ENCODE peak calls at places on chromosomes 11 and 22, in ten cellular contexts. One of them, this sample, is unnamed.

GRCh38 chr22:27433585-27434190 is 367.9 kb downstream of the MN1 start:
- DNase-seq in GM06990: no peak
- DNase-seq in sigmoid colon: no peak
- DNase-seq in psoas muscle: no peak
- DNase-seq in CD4-positive, alpha-beta memory T cell: no peak
- DNase-seq in hepatocyte: no peak
- DNase-seq in Caco-2: peak; percentile 58
- DNase-seq in adipocyte: no peak
- DNase-seq in left lung: no peak
- DNase-seq in tibial artery: no peak
- DNase-seq in this sample: no peak

GRCh38 chr11:24155792-24156191 is 341.1 kb upstream of the LUZP2 start:
- DNase-seq in GM06990: no peak
- DNase-seq in sigmoid colon: no peak
- DNase-seq in Caco-2: peak; percentile 40
- DNase-seq in adipocyte: no peak
- DNase-seq in CD4-positive, alpha-beta memory T cell: no peak
- DNase-seq in left lung: no peak
- DNase-seq in psoas muscle: no peak
- DNase-seq in tibial artery: no peak
- DNase-seq in hepatocyte: no peak
- DNase-seq in this sample: peak; percentile 13

GRCh38 chr11:46456676-46457432 is 65.3 kb upstream of the CHRM4 start:
- DNase-seq in psoas muscle: no peak
- DNase-seq in sigmoid colon: no peak
- DNase-seq in tibial artery: no peak
- DNase-seq in Caco-2: no peak
- DNase-seq in GM06990: no peak
- DNase-seq in left lung: no peak
- DNase-seq in CD4-positive, alpha-beta memory T cell: no peak
- DNase-seq in hepatocyte: no peak
- DNase-seq in adipocyte: no peak
- DNase-seq in this sample: no peak

GRCh38 chr22:48670317-48670716 is 1157.4 kb downstream of the BRD1 start:
- DNase-seq in left lung: peak; percentile 58
- DNase-seq in Caco-2: no peak
- DNase-seq in hepatocyte: no peak
- DNase-seq in GM06990: no peak
- DNase-seq in tibial artery: no peak
- DNase-seq in psoas muscle: no peak
- DNase-seq in adipocyte: no peak
- DNase-seq in CD4-positive, alpha-beta memory T cell: no peak
- DNase-seq in sigmoid colon: no peak
- DNase-seq in this sample: no peak

GRCh38 chr11:6646040-6646439 is 9.6 kb downstream of the DCHS1 start:
- DNase-seq in tibial artery: peak; percentile 53
- DNase-seq in hepatocyte: no peak
- DNase-seq in GM06990: peak; percentile 36
- DNase-seq in left lung: peak; percentile 75
- DNase-seq in CD4-positive, alpha-beta memory T cell: no peak
- DNase-seq in psoas muscle: peak; percentile 83
- DNase-seq in adipocyte: peak; percentile 61
- DNase-seq in Caco-2: no peak
- DNase-seq in sigmoid colon: peak; percentile 82
- DNase-seq in this sample: no peak

GRCh38 chr22:45424241-45424731 is 10.8 kb downstream of the RIBC2 start:
- DNase-seq in hepatocyte: no peak
- DNase-seq in tibial artery: peak; percentile 49
- DNase-seq in adipocyte: no peak
- DNase-seq in left lung: peak; percentile 73
- DNase-seq in psoas muscle: no peak
- DNase-seq in CD4-positive, alpha-beta memory T cell: no peak
- DNase-seq in sigmoid colon: no peak
- DNase-seq in Caco-2: no peak
- DNase-seq in GM06990: no peak
- DNase-seq in this sample: peak; percentile 39

GRCh38 chr11:6433998-6434650 is 6.7 kb downstream of the HPX start:
- DNase-seq in psoas muscle: no peak
- DNase-seq in tibial artery: no peak
- DNase-seq in sigmoid colon: no peak
- DNase-seq in Caco-2: no peak
- DNase-seq in adipocyte: no peak
- DNase-seq in GM06990: no peak
- DNase-seq in left lung: no peak
- DNase-seq in hepatocyte: no peak
- DNase-seq in CD4-positive, alpha-beta memory T cell: no peak
- DNase-seq in this sample: no peak

GRCh38 chr11:15795378-15795777 is 561.0 kb downstream of the SOX6 start:
- DNase-seq in hepatocyte: no peak
- DNase-seq in left lung: no peak
- DNase-seq in sigmoid colon: no peak
- DNase-seq in Caco-2: no peak
- DNase-seq in psoas muscle: no peak
- DNase-seq in tibial artery: no peak
- DNase-seq in CD4-positive, alpha-beta memory T cell: no peak
- DNase-seq in adipocyte: no peak
- DNase-seq in GM06990: no peak
- DNase-seq in this sample: no peak

GRCh38 chr22:24446291-24446611 is 18.9 kb downstream of the ADORA2A start:
- DNase-seq in left lung: no peak
- DNase-seq in adipocyte: no peak
- DNase-seq in CD4-positive, alpha-beta memory T cell: no peak
- DNase-seq in sigmoid colon: no peak
- DNase-seq in hepatocyte: no peak
- DNase-seq in tibial artery: no peak
- DNase-seq in psoas muscle: no peak
- DNase-seq in GM06990: no peak
- DNase-seq in Caco-2: no peak
- DNase-seq in this sample: no peak

GRCh38 chr11:70528046-70528793 is 129.9 kb downstream of the CTTN start:
- DNase-seq in psoas muscle: no peak
- DNase-seq in CD4-positive, alpha-beta memory T cell: no peak
- DNase-seq in hepatocyte: no peak
- DNase-seq in adipocyte: no peak
- DNase-seq in Caco-2: peak; percentile 36
- DNase-seq in GM06990: no peak
- DNase-seq in sigmoid colon: no peak
- DNase-seq in left lung: peak; percentile 73
- DNase-seq in tibial artery: no peak
- DNase-seq in this sample: no peak

GRCh38 chr11:45661417-45662055 is 3.9 kb downstream of the CHST1 start:
- DNase-seq in adipocyte: no peak
- DNase-seq in left lung: no peak
- DNase-seq in GM06990: no peak
- DNase-seq in tibial artery: no peak
- DNase-seq in Caco-2: no peak
- DNase-seq in CD4-positive, alpha-beta memory T cell: no peak
- DNase-seq in hepatocyte: no peak
- DNase-seq in psoas muscle: no peak
- DNase-seq in sigmoid colon: peak; percentile 45
- DNase-seq in this sample: no peak

DNA sequence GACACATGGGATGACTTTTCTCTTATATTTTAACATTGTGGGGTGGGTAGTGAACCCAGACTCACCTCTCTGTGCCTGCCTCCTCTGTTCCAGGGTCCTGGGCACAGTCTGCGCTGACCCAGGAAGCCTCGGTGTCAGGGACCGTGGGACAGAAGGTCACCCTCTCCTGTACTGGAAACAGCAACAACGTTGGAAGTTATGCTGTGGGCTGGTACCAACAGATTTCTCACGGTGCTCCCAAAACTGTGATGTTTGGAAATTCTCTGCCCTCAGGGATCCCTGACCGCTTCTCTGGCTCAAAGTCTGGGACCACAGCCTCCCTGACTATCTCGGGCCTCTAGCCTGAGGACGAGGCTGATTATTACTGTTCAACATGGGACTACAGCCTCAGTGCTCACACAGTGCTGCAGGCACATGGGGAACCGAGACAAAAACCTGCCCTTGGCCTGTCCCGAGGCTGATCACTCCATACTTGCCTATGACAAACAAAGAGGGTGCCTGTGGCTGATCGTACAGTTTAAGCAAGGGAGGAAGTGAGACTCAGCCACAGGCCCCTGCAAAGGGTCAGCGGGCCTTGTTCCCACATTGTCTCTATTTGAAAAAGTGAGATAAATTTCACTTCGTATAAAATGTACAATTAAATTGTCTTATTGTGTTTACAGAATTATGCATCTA is 43.7 kb upstream of the TOP3B start:
- DNase-seq in Caco-2: no peak
- DNase-seq in CD4-positive, alpha-beta memory T cell: no peak
- DNase-seq in adipocyte: no peak
- DNase-seq in sigmoid colon: no peak
- DNase-seq in tibial artery: no peak
- DNase-seq in left lung: no peak
- DNase-seq in psoas muscle: no peak
- DNase-seq in GM06990: peak; percentile 68
- DNase-seq in hepatocyte: no peak
- DNase-seq in this sample: no peak
- H3K27me3 ChIP-seq in Caco-2: no peaks in the 10 kb centered on the region
- H3K27me3 ChIP-seq in CD4-positive, alpha-beta memory T cell: no peaks in the 10 kb centered on the region
- H3K27me3 ChIP-seq in adipocyte: no peaks in the 10 kb centered on the region
- H3K27me3 ChIP-seq in sigmoid colon: no peaks in the 10 kb centered on the region
- H3K27me3 ChIP-seq in tibial artery: no peaks in the 10 kb centered on the region
- H3K27me3 ChIP-seq in left lung: no peaks in the 10 kb centered on the region
- H3K27me3 ChIP-seq in psoas muscle: peaks cover 4% of the 10 kb centered on the region
- H3K27me3 ChIP-seq in GM06990: no peaks in the 10 kb centered on the region
- H3K27me3 ChIP-seq in hepatocyte: no peaks in the 10 kb centered on the region
- H3K27me3 ChIP-seq in this sample: peaks cover 2% of the 10 kb centered on the region

DNA sequence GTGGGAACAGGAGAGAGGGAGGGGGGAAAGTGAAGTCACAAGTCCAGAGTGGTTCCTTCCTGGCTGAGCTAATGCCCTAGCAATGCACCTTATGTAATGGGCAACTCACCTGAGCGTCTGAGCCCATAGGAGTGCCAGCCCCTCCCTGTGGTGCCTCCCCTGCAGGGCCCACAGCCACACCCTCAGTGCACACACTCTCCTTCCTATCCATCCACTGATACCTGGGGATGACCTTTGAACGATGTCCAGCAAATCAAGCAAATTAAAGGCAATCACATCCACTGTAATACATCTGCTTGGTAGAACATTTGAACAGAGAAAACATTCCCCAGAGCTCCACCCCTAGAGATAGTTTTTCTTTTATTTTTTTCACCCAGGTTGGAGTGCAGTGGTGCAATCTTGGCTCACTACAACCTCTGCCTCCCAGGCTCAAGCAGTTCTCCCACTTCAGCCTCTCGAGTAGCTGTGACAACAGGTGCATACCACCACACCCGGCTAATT is 19.6 kb upstream of the MICAL2 start:
- DNase-seq in Caco-2: peak; percentile 92
- DNase-seq in adipocyte: no peak
- DNase-seq in hepatocyte: peak; percentile 90
- DNase-seq in tibial artery: peak; percentile 11
- DNase-seq in sigmoid colon: no peak
- DNase-seq in left lung: peak; percentile 83
- DNase-seq in CD4-positive, alpha-beta memory T cell: no peak
- DNase-seq in GM06990: no peak
- DNase-seq in psoas muscle: no peak
- DNase-seq in this sample: no peak
- H3K27me3 ChIP-seq in Caco-2: no peaks in the 10 kb centered on the region
- H3K27me3 ChIP-seq in adipocyte: no peaks in the 10 kb centered on the region
- H3K27me3 ChIP-seq in hepatocyte: no peaks in the 10 kb centered on the region
- H3K27me3 ChIP-seq in tibial artery: no peaks in the 10 kb centered on the region
- H3K27me3 ChIP-seq in sigmoid colon: no peaks in the 10 kb centered on the region
- H3K27me3 ChIP-seq in left lung: no peaks in the 10 kb centered on the region
- H3K27me3 ChIP-seq in CD4-positive, alpha-beta memory T cell: no peaks in the 10 kb centered on the region
- H3K27me3 ChIP-seq in GM06990: no peaks in the 10 kb centered on the region
- H3K27me3 ChIP-seq in psoas muscle: no peaks in the 10 kb centered on the region
- H3K27me3 ChIP-seq in this sample: no peaks in the 10 kb centered on the region

GRCh38 chr11:117159892-117160291 is 15.8 kb downstream of the PAFAH1B2 start:
- DNase-seq in adipocyte: no peak
- DNase-seq in GM06990: no peak
- DNase-seq in sigmoid colon: no peak
- DNase-seq in tibial artery: no peak
- DNase-seq in psoas muscle: no peak
- DNase-seq in Caco-2: no peak
- DNase-seq in left lung: no peak
- DNase-seq in hepatocyte: no peak
- DNase-seq in CD4-positive, alpha-beta memory T cell: no peak
- DNase-seq in this sample: no peak

GRCh38 chr11:117152066-117152465 is 8.0 kb downstream of the PAFAH1B2 start:
- DNase-seq in hepatocyte: no peak
- DNase-seq in left lung: no peak
- DNase-seq in Caco-2: no peak
- DNase-seq in GM06990: no peak
- DNase-seq in sigmoid colon: no peak
- DNase-seq in tibial artery: no peak
- DNase-seq in psoas muscle: no peak
- DNase-seq in adipocyte: no peak
- DNase-seq in CD4-positive, alpha-beta memory T cell: no peak
- DNase-seq in this sample: no peak

GRCh38 chr11:117160826-117161225 is 16.7 kb downstream of the PAFAH1B2 start:
- DNase-seq in Caco-2: no peak
- DNase-seq in GM06990: no peak
- DNase-seq in adipocyte: no peak
- DNase-seq in tibial artery: no peak
- DNase-seq in psoas muscle: no peak
- DNase-seq in left lung: no peak
- DNase-seq in sigmoid colon: no peak
- DNase-seq in hepatocyte: no peak
- DNase-seq in CD4-positive, alpha-beta memory T cell: no peak
- DNase-seq in this sample: no peak

GRCh38 chr11:117154468-117154867 is 10.4 kb downstream of the PAFAH1B2 start:
- DNase-seq in GM06990: no peak
- DNase-seq in adipocyte: no peak
- DNase-seq in hepatocyte: no peak
- DNase-seq in Caco-2: no peak
- DNase-seq in tibial artery: no peak
- DNase-seq in psoas muscle: no peak
- DNase-seq in left lung: no peak
- DNase-seq in sigmoid colon: no peak
- DNase-seq in CD4-positive, alpha-beta memory T cell: no peak
- DNase-seq in this sample: no peak

GRCh38 chr11:117157507-117157906 is 13.4 kb downstream of the PAFAH1B2 start:
- DNase-seq in hepatocyte: no peak
- DNase-seq in left lung: no peak
- DNase-seq in GM06990: no peak
- DNase-seq in CD4-positive, alpha-beta memory T cell: no peak
- DNase-seq in sigmoid colon: no peak
- DNase-seq in Caco-2: no peak
- DNase-seq in tibial artery: no peak
- DNase-seq in adipocyte: no peak
- DNase-seq in psoas muscle: no peak
- DNase-seq in this sample: no peak
- H3K27me3 ChIP-seq in hepatocyte: no peaks in the 10 kb centered on the region
- H3K27me3 ChIP-seq in left lung: no peaks in the 10 kb centered on the region
- H3K27me3 ChIP-seq in GM06990: no peaks in the 10 kb centered on the region
- H3K27me3 ChIP-seq in CD4-positive, alpha-beta memory T cell: no peaks in the 10 kb centered on the region
- H3K27me3 ChIP-seq in sigmoid colon: no peaks in the 10 kb centered on the region
- H3K27me3 ChIP-seq in Caco-2: no peaks in the 10 kb centered on the region
- H3K27me3 ChIP-seq in tibial artery: no peaks in the 10 kb centered on the region
- H3K27me3 ChIP-seq in adipocyte: no peaks in the 10 kb centered on the region
- H3K27me3 ChIP-seq in psoas muscle: no peaks in the 10 kb centered on the region
- H3K27me3 ChIP-seq in this sample: no peaks in the 10 kb centered on the region

DNA sequence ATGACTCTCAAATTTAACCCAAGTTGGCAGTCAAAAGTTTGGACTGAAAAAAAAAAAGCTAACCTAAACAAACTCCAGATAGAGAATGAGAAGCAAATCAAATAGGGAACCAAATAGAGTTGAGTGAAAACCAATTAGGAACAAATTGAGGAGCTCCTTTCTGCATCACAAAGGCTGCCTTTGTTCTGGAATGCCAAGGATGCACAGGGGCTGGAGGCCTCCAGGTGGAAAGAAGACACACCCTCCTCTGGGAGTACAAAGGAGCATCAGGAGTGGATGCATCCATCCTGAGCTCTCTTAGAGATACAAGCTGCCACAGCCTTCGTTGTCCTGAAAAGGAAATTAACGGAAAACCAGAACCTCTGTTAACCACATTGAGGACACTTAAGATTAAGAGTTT is 73.3 kb downstream of the MRGPRX1 start:
- DNase-seq in tibial artery: no peak
- DNase-seq in Caco-2: peak; percentile 61
- DNase-seq in psoas muscle: no peak
- DNase-seq in CD4-positive, alpha-beta memory T cell: no peak
- DNase-seq in GM06990: no peak
- DNase-seq in hepatocyte: no peak
- DNase-seq in adipocyte: no peak
- DNase-seq in sigmoid colon: no peak
- DNase-seq in left lung: no peak
- DNase-seq in this sample: no peak
- H3K27me3 ChIP-seq in tibial artery: no peaks in the 10 kb centered on the region
- H3K27me3 ChIP-seq in Caco-2: no peaks in the 10 kb centered on the region
- H3K27me3 ChIP-seq in psoas muscle: no peaks in the 10 kb centered on the region
- H3K27me3 ChIP-seq in CD4-positive, alpha-beta memory T cell: no peaks in the 10 kb centered on the region
- H3K27me3 ChIP-seq in GM06990: no peaks in the 10 kb centered on the region
- H3K27me3 ChIP-seq in hepatocyte: peaks cover 11% of the 10 kb centered on the region
- H3K27me3 ChIP-seq in adipocyte: peaks cover 21% of the 10 kb centered on the region
- H3K27me3 ChIP-seq in sigmoid colon: no peaks in the 10 kb centered on the region
- H3K27me3 ChIP-seq in left lung: no peaks in the 10 kb centered on the region
- H3K27me3 ChIP-seq in this sample: peaks cover 14% of the 10 kb centered on the region

This sample was measured in SJCRH30.